ENCODE peak calls at places on chromosomes 5 and 9, in ten cellular contexts. Y is esophagus squamous epithelium, M is nephron progenitor cell, D is neural progenitor cell, V is activated B cell treated with CpG ODN at 0.5 μM for 24 hours, J is HCT116, T is AG09319, L is brain microvascular endothelial cell, R is cardiac fibroblast, B is esophagus muscularis mucosa. U is an unnamed sample.

GRCh38 chr5:146366904-146367303 is 28.3 kb downstream of the POU4F3 start:
- DNase-seq in D (no peak), T (no peak), J (no peak), V (no peak), Y (no peak), L (no peak), R (no peak), B (no peak), M (no peak), U (no peak)

GRCh38 chr5:8857051-8857450 is 688.8 kb downstream of the SEMA5A start:
- DNase-seq in B (no peak), T (no peak), V (no peak), J (no peak), D (no peak), Y (no peak), L (no peak), R (no peak), M (no peak), U (no peak)

GRCh38 chr5:16935271-16936149 is 578 bp downstream of the MYO10 start:
- DNase-seq in L (no peak), D (no peak), B (no peak), V (peak), R (peak), T (no peak), M (peak), J (no peak), Y (peak), U (peak)

GRCh38 chr5:14896091-14896490 is 24.5 kb upstream of the ANKH start:
- DNase-seq in R (no peak), J (no peak), V (no peak), D (no peak), B (no peak), M (no peak), Y (no peak), T (no peak), L (no peak), U (no peak)

GRCh38 chr9:5596173-5596572 is 32.7 kb upstream of the RIC1 start:
- DNase-seq in M (no peak), V (no peak), B (no peak), J (no peak), T (no peak), R (no peak), L (no peak), Y (no peak), D (no peak), U (no peak)

GRCh38 chr9:18786196-18786595 is 246.8 kb downstream of the SAXO1 start:
- DNase-seq in R (no peak), J (no peak), T (no peak), L (no peak), M (no peak), V (no peak), Y (no peak), D (no peak), B (peak), U (no peak)

GRCh38 chr5:158805195-158805594 is 294.5 kb downstream of the EBF1 start:
- DNase-seq in Y (no peak), L (no peak), V (no peak), T (no peak), M (no peak), J (no peak), R (no peak), B (peak), D (no peak), U (no peak)

GRCh38 chr5:54593809-54594208 is 76.2 kb downstream of the SNX18 start:
- DNase-seq in M (no peak), L (no peak), D (no peak), V (no peak), T (no peak), B (no peak), R (no peak), Y (no peak), J (no peak), U (no peak)

GRCh38 chr5:178832618-178833201 is 27.0 kb upstream of the ZNF354B start:
- DNase-seq in M (no peak), D (no peak), B (no peak), V (no peak), Y (no peak), R (no peak), T (no peak), L (no peak), J (peak), U (no peak)

GRCh38 chr5:137037848-137038247 is 461.3 kb downstream of the SPOCK1 start:
- DNase-seq in Y (no peak), J (no peak), L (no peak), B (no peak), M (no peak), R (no peak), D (no peak), V (no peak), T (no peak), U (no peak)

GRCh38 chr9:31166516-31166915 is 1217.9 kb upstream of the ACO1 start:
- DNase-seq in D (no peak), V (no peak), Y (no peak), B (no peak), L (no peak), T (no peak), R (no peak), J (no peak), M (no peak), U (no peak)

GRCh38 chr5:93433422-93433821 is 147.6 kb downstream of the NR2F1-AS1 start:
- DNase-seq in M (no peak), D (no peak), B (no peak), R (peak), L (peak), T (no peak), Y (no peak), V (no peak), J (no peak), U (no peak)

GRCh38 chr9:35832814-35833213 is 3.8 kb downstream of the TMEM8B start:
- DNase-seq in D (no peak), B (no peak), V (no peak), Y (no peak), M (no peak), J (no peak), R (no peak), L (no peak), T (no peak), U (no peak)

GRCh38 chr9:35836595-35836994 is 7.6 kb downstream of the TMEM8B start:
- DNase-seq in L (no peak), T (no peak), M (no peak), V (no peak), Y (no peak), B (no peak), J (no peak), R (no peak), D (no peak), U (no peak)

GRCh38 chr9:35834260-35835215 is 5.5 kb downstream of the TMEM8B start:
- DNase-seq in D (no peak), B (no peak), Y (no peak), T (no peak), L (no peak), R (no peak), M (no peak), J (no peak), V (no peak), U (no peak)

GRCh38 chr9:35835766-35836165 is 6.7 kb downstream of the TMEM8B start:
- DNase-seq in D (no peak), M (no peak), J (no peak), R (no peak), T (no peak), L (no peak), V (no peak), Y (no peak), B (no peak), U (no peak)

GRCh38 chr9:35835216-35835604 is 6.2 kb downstream of the TMEM8B start:
- DNase-seq in V (no peak), M (no peak), L (no peak), T (no peak), Y (no peak), D (peak), J (no peak), R (no peak), B (no peak), U (no peak)
- TF ChIP-seq CTCF in V (no peak), M (no peak), L (peak), T (peak), Y (no peak), D (peak), J (peak), R (peak), B (no peak), U (no peak)

GRCh38 chr5:151004499-151004898 is 15.9 kb upstream of the GPX3 start:
- DNase-seq in R (no peak), D (no peak), B (no peak), M (no peak), L (no peak), Y (no peak), V (no peak), J (no peak), T (no peak), U (no peak)

GRCh38 chr5:151003503-151003860 is 16.9 kb upstream of the GPX3 start:
- DNase-seq in L (no peak), V (no peak), D (no peak), T (no peak), R (no peak), Y (no peak), B (no peak), J (no peak), M (no peak), U (no peak)

GRCh38 chr5:151002681-151003502 is 17.5 kb upstream of the GPX3 start:
- DNase-seq in V (no peak), J (no peak), D (no peak), R (no peak), T (no peak), Y (no peak), M (no peak), B (no peak), L (no peak), U (no peak)

GRCh38 chr5:151001436-151001835 is 19.0 kb upstream of the GPX3 start:
- DNase-seq in T (no peak), R (no peak), L (no peak), J (no peak), Y (no peak), D (no peak), V (no peak), B (no peak), M (no peak), U (no peak)

GRCh38 chr5:151002250-151002649 is 18.1 kb upstream of the GPX3 start:
- DNase-seq in M (no peak), Y (no peak), L (peak), T (no peak), B (no peak), J (peak), D (peak), V (no peak), R (peak), U (no peak)
- TF ChIP-seq CTCF in M (no peak), Y (peak), L (peak), T (peak), B (peak), J (peak), D (peak), V (no peak), R (peak), U (peak)

GRCh38 chr5:125412561-125413535 is 666.4 kb upstream of the ZNF608 start:
- DNase-seq in D (peak), Y (no peak), L (peak), V (peak), J (no peak), M (peak), R (peak), T (peak), B (no peak), U (peak)
- TF ChIP-seq CTCF in D (peak), Y (peak), L (peak), V (no peak), J (no peak), M (no peak), R (peak), T (peak), B (peak), U (no peak)

GRCh38 chr5:113321266-113321665 is 113.5 kb downstream of the TSSK1B start:
- DNase-seq in M (no peak), V (no peak), T (no peak), L (no peak), D (no peak), B (no peak), J (no peak), Y (no peak), R (peak), U (no peak)
- TF ChIP-seq CTCF in M (no peak), V (no peak), T (no peak), L (no peak), D (no peak), B (peak), J (no peak), Y (no peak), R (no peak), U (no peak)

GRCh38 chr5:66238435-66238834 is 94.3 kb downstream of the SREK1 start:
- DNase-seq in M (no peak), Y (no peak), D (no peak), R (no peak), B (no peak), J (no peak), L (no peak), V (no peak), T (no peak), U (no peak)

GRCh38 chr5:66241136-66241825 is 97.2 kb downstream of the SREK1 start:
- DNase-seq in V (no peak), Y (no peak), R (no peak), M (no peak), T (no peak), J (no peak), L (no peak), B (peak), D (no peak), U (no peak)

GRCh38 chr5:66242050-66242449 is 98.0 kb downstream of the SREK1 start:
- DNase-seq in D (no peak), B (no peak), M (no peak), T (no peak), Y (no peak), V (no peak), J (no peak), L (no peak), R (peak), U (no peak)

GRCh38 chr5:66234241-66234640 is 90.1 kb downstream of the SREK1 start:
- DNase-seq in D (no peak), V (no peak), L (no peak), M (no peak), Y (no peak), T (no peak), B (no peak), J (no peak), R (no peak), U (no peak)

GRCh38 chr5:66239034-66239433 is 94.9 kb downstream of the SREK1 start:
- DNase-seq in T (no peak), Y (no peak), L (no peak), R (peak), V (no peak), B (no peak), D (peak), J (peak), M (no peak), U (no peak)
- TF ChIP-seq CTCF in T (no peak), Y (peak), L (peak), R (peak), V (no peak), B (no peak), D (peak), J (peak), M (no peak), U (no peak)

DNA sequence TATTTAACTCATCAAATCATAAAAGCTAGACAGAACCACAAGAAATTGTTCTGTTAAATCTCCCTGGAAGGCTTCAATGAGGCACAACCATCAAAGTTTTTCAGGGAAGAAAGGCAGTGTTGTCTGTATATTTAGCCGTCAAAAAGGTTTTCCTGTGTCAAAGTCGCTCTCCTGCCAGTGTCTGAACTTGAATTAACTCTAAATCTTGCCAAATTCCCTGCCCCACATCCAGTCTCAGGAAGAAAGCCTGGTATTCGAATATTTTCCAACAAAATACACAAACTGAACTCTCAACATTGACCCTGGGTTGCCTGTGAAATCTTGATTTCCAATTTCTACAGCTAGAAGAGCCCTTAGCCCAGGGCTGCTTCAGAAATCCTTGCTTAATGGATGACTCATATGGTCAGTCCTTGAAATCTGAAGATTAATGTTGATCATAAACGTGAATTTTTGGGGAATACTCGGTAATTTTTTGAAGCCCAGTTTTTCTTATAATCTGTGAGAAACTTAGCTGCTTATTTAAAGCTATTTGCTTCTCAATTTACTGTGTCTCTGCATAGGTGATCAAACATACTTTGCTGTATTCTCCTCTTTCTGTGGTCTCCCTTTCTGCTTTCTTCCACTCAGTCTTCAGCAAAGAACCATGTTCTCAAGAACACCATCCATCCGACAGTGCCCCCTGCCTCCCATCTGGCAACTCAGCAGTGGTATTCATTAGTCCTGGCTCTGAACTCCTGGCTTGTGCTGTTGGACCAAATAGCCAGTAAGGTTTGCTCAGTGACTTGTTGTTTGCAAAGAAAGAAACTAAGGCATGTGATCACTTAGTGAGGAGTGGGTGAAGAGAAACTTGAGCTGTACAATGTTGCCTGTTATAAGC is 58.9 kb downstream of the NREP start:
- DNase-seq in M (no peak), D (peak), L (peak), R (peak), V (no peak), T (no peak), J (no peak), B (no peak), Y (no peak), U (no peak)
- TF ChIP-seq CTCF in M (no peak), D (peak), L (peak), R (peak), V (no peak), T (peak), J (peak), B (no peak), Y (no peak), U (no peak)

GRCh38 chr9:92749934-92750315 is 14.7 kb downstream of the BICD2 start:
- DNase-seq in D (no peak), V (no peak), J (no peak), T (no peak), L (no peak), M (no peak), R (peak), Y (no peak), B (no peak), U (no peak)
- TF ChIP-seq CTCF in D (no peak), V (no peak), J (no peak), T (no peak), L (no peak), M (no peak), R (no peak), Y (no peak), B (no peak), U (no peak)

DNA sequence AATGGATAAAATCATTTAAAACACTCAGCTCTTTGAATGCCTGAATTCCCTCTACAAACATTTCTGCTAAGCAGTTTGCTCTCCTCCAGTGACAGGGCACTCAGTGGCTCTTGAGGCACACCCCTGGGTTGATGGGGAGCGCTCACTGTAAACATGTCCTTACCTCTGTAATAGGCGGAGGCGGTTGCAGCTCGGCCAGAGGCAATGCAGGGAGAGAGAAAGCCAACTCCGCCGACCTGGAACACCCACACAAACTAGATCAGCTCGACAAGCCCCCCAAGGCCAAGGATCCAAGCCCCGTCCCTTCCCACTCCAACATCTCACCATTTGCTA is 329 bp downstream of the CDC23 start:
- DNase-seq in J (no peak), T (no peak), B (no peak), D (peak), L (no peak), M (no peak), V (no peak), R (peak), Y (no peak), U (no peak)
- TF ChIP-seq CTCF in J (no peak), T (no peak), B (no peak), D (no peak), L (no peak), M (no peak), V (no peak), R (no peak), Y (no peak), U (no peak)